ENCODE peak calls at places on chromosomes 13 and 19, in five cellular contexts. One of them, this sample, is unnamed.

GRCh38 chr13:101492251-101492910 is 39.9 kb downstream of the ITGBL1 start:
- DNase-seq in A549: no peak
- DNase-seq in endothelial cell of umbilical vein: peak; percentile 83
- DNase-seq in K562: no peak
- DNase-seq in GM12878: no peak
- DNase-seq in this sample: no peak

GRCh38 chr19:37932985-37933953 is 26.3 kb downstream of the SIPA1L3 start:
- DNase-seq in A549: peak; percentile 88
- DNase-seq in endothelial cell of umbilical vein: peak; percentile 24
- DNase-seq in K562: no peak
- DNase-seq in GM12878: no peak
- DNase-seq in this sample: peak; percentile 71

GRCh38 chr13:113630296-113630695 is 27.7 kb downstream of the ATP4B start:
- DNase-seq in A549: no peak
- DNase-seq in endothelial cell of umbilical vein: no peak
- DNase-seq in K562: no peak
- DNase-seq in GM12878: no peak
- DNase-seq in this sample: no peak

GRCh38 chr13:71626396-71626795 is 240.6 kb downstream of the DACH1 start:
- DNase-seq in A549: no peak
- DNase-seq in endothelial cell of umbilical vein: peak; percentile 33
- DNase-seq in K562: no peak
- DNase-seq in GM12878: no peak
- DNase-seq in this sample: no peak

GRCh38 chr19:6258812-6259311 is 20.9 kb downstream of the MLLT1 start:
- DNase-seq in A549: no peak
- DNase-seq in endothelial cell of umbilical vein: no peak
- DNase-seq in K562: no peak
- DNase-seq in GM12878: no peak
- DNase-seq in this sample: no peak

GRCh38 chr13:91576590-91576989 is 178.2 kb downstream of the GPC5 start:
- DNase-seq in A549: no peak
- DNase-seq in endothelial cell of umbilical vein: no peak
- DNase-seq in K562: peak; percentile 60
- DNase-seq in GM12878: no peak
- DNase-seq in this sample: peak; percentile 26

GRCh38 chr13:86188170-86188569 is 389.0 kb upstream of the SLITRK6 start:
- DNase-seq in A549: no peak
- DNase-seq in endothelial cell of umbilical vein: no peak
- DNase-seq in K562: no peak
- DNase-seq in GM12878: no peak
- DNase-seq in this sample: no peak

GRCh38 chr19:17441241-17442135 is 7.0 kb downstream of the TMEM221 start:
- DNase-seq in A549: no peak
- DNase-seq in endothelial cell of umbilical vein: peak; percentile 28
- DNase-seq in K562: peak; percentile 68
- DNase-seq in GM12878: no peak
- DNase-seq in this sample: peak; percentile 58

GRCh38 chr13:90233933-90234672 is 1113.4 kb upstream of the MIR17HG start:
- DNase-seq in A549: no peak
- DNase-seq in endothelial cell of umbilical vein: no peak
- DNase-seq in K562: no peak
- DNase-seq in GM12878: no peak
- DNase-seq in this sample: no peak

GRCh38 chr13:48570225-48570828 is 37.4 kb upstream of the RCBTB2 start:
- DNase-seq in A549: no peak
- DNase-seq in endothelial cell of umbilical vein: no peak
- DNase-seq in K562: no peak
- DNase-seq in GM12878: no peak
- DNase-seq in this sample: peak; percentile 52

GRCh38 chr13:24267283-24267682 is 42.1 kb upstream of the C1QTNF9 start:
- DNase-seq in A549: no peak
- DNase-seq in endothelial cell of umbilical vein: no peak
- DNase-seq in K562: no peak
- DNase-seq in GM12878: peak; percentile 30
- DNase-seq in this sample: no peak

GRCh38 chr19:29324717-29325116 is 111.8 kb upstream of the UQCRFS1 start:
- DNase-seq in A549: no peak
- DNase-seq in endothelial cell of umbilical vein: no peak
- DNase-seq in K562: no peak
- DNase-seq in GM12878: no peak
- DNase-seq in this sample: no peak

GRCh38 chr13:27622102-27622820 is 569 bp downstream of the POLR1D start:
- DNase-seq in A549: no peak
- DNase-seq in endothelial cell of umbilical vein: peak; percentile 52
- DNase-seq in K562: no peak
- DNase-seq in GM12878: no peak
- DNase-seq in this sample: no peak

GRCh38 chr19:17751103-17751911 is at the start of gene FCHO1:
- DNase-seq in A549: no peak
- DNase-seq in endothelial cell of umbilical vein: no peak
- DNase-seq in K562: peak; percentile 79
- DNase-seq in GM12878: peak; percentile 87
- DNase-seq in this sample: peak; percentile 96

GRCh38 chr19:1169921-1170885 is 3.9 kb downstream of the SBNO2 start:
- DNase-seq in A549: no peak
- DNase-seq in endothelial cell of umbilical vein: no peak
- DNase-seq in K562: no peak
- DNase-seq in GM12878: no peak
- DNase-seq in this sample: no peak
- TF ChIP-seq MAX in A549: no peak
- TF ChIP-seq MAX in endothelial cell of umbilical vein: no peak
- TF ChIP-seq MAX in K562: no peak
- TF ChIP-seq MAX in GM12878: no peak
- TF ChIP-seq MAX in this sample: no peak

GRCh38 chr13:45951724-45952123 is 100.2 kb upstream of the SIAH3 start:
- DNase-seq in A549: no peak
- DNase-seq in endothelial cell of umbilical vein: no peak
- DNase-seq in K562: no peak
- DNase-seq in GM12878: no peak
- DNase-seq in this sample: peak; percentile 10
- TF ChIP-seq MYC in A549: no peak
- TF ChIP-seq MYC in endothelial cell of umbilical vein: no peak
- TF ChIP-seq MYC in K562: no peak
- TF ChIP-seq MYC in GM12878: no peak
- TF ChIP-seq MYC in this sample: no peak

GRCh38 chr13:110136660-110137585 is 170.0 kb downstream of the COL4A1 start:
- DNase-seq in A549: no peak
- DNase-seq in endothelial cell of umbilical vein: no peak
- DNase-seq in K562: no peak
- DNase-seq in GM12878: no peak
- DNase-seq in this sample: peak; percentile 67

GRCh38 chr13:110138700-110139036 is 168.3 kb downstream of the COL4A1 start:
- DNase-seq in A549: peak; percentile 21
- DNase-seq in endothelial cell of umbilical vein: no peak
- DNase-seq in K562: no peak
- DNase-seq in GM12878: no peak
- DNase-seq in this sample: no peak

GRCh38 chr13:110138009-110138699 is 168.8 kb downstream of the COL4A1 start:
- DNase-seq in A549: peak; percentile 57
- DNase-seq in endothelial cell of umbilical vein: peak; percentile 74
- DNase-seq in K562: peak; percentile 21
- DNase-seq in GM12878: peak; percentile 36
- DNase-seq in this sample: peak; percentile 96

GRCh38 chr13:110135977-110136597 is 170.9 kb downstream of the COL4A1 start:
- DNase-seq in A549: no peak
- DNase-seq in endothelial cell of umbilical vein: no peak
- DNase-seq in K562: no peak
- DNase-seq in GM12878: no peak
- DNase-seq in this sample: no peak

DNA sequence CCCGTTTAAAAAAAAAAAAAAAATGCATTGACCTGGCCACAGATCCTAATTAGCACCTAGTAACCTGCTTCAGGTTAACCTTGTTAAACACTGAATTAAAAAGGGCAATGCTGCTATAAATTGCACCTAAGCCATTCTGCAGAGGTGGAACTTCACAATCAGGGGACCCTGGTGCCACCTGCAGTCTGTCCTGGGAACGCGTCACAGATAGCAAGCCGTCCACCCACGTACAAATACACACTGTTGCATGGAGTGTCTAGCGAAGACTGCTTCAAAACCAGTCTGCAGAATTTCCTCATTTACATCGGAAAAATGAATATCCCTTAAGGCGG is 169.3 kb downstream of the COL4A1 start:
- DNase-seq in A549: peak; percentile 56
- DNase-seq in endothelial cell of umbilical vein: no peak
- DNase-seq in K562: peak; percentile 14
- DNase-seq in GM12878: no peak
- DNase-seq in this sample: no peak
- TF ChIP-seq CTCF in A549: peak; percentile 51
- TF ChIP-seq CTCF in endothelial cell of umbilical vein: peak; percentile 35
- TF ChIP-seq CTCF in K562: peak; percentile 22
- TF ChIP-seq CTCF in GM12878: peak; percentile 56
- TF ChIP-seq CTCF in this sample: peak; percentile 55

GRCh38 chr19:31128291-31128690 is 220.9 kb downstream of the TSHZ3 start:
- DNase-seq in A549: no peak
- DNase-seq in endothelial cell of umbilical vein: no peak
- DNase-seq in K562: no peak
- DNase-seq in GM12878: no peak
- DNase-seq in this sample: no peak
- TF ChIP-seq MAX in A549: no peak
- TF ChIP-seq MAX in endothelial cell of umbilical vein: no peak
- TF ChIP-seq MAX in K562: no peak
- TF ChIP-seq MAX in GM12878: no peak
- TF ChIP-seq MAX in this sample: no peak

GRCh38 chr13:108361769-108362168 is 92.3 kb downstream of the TNFSF13B start:
- DNase-seq in A549: no peak
- DNase-seq in endothelial cell of umbilical vein: no peak
- DNase-seq in K562: no peak
- DNase-seq in GM12878: no peak
- DNase-seq in this sample: no peak

GRCh38 chr13:108365255-108365654 is 95.7 kb downstream of the TNFSF13B start:
- DNase-seq in A549: no peak
- DNase-seq in endothelial cell of umbilical vein: no peak
- DNase-seq in K562: no peak
- DNase-seq in GM12878: no peak
- DNase-seq in this sample: no peak

GRCh38 chr13:108360139-108360538 is 90.6 kb downstream of the TNFSF13B start:
- DNase-seq in A549: no peak
- DNase-seq in endothelial cell of umbilical vein: no peak
- DNase-seq in K562: no peak
- DNase-seq in GM12878: no peak
- DNase-seq in this sample: peak; percentile 56

GRCh38 chr13:108368240-108368898 is 98.9 kb downstream of the TNFSF13B start:
- DNase-seq in A549: no peak
- DNase-seq in endothelial cell of umbilical vein: no peak
- DNase-seq in K562: no peak
- DNase-seq in GM12878: no peak
- DNase-seq in this sample: peak; percentile 32

GRCh38 chr13:108363651-108364050 is 94.1 kb downstream of the TNFSF13B start:
- DNase-seq in A549: no peak
- DNase-seq in endothelial cell of umbilical vein: no peak
- DNase-seq in K562: no peak
- DNase-seq in GM12878: no peak
- DNase-seq in this sample: peak; percentile 42
- TF ChIP-seq MYC in A549: no peak
- TF ChIP-seq MYC in endothelial cell of umbilical vein: no peak
- TF ChIP-seq MYC in K562: no peak
- TF ChIP-seq MYC in GM12878: no peak
- TF ChIP-seq MYC in this sample: no peak

DNA sequence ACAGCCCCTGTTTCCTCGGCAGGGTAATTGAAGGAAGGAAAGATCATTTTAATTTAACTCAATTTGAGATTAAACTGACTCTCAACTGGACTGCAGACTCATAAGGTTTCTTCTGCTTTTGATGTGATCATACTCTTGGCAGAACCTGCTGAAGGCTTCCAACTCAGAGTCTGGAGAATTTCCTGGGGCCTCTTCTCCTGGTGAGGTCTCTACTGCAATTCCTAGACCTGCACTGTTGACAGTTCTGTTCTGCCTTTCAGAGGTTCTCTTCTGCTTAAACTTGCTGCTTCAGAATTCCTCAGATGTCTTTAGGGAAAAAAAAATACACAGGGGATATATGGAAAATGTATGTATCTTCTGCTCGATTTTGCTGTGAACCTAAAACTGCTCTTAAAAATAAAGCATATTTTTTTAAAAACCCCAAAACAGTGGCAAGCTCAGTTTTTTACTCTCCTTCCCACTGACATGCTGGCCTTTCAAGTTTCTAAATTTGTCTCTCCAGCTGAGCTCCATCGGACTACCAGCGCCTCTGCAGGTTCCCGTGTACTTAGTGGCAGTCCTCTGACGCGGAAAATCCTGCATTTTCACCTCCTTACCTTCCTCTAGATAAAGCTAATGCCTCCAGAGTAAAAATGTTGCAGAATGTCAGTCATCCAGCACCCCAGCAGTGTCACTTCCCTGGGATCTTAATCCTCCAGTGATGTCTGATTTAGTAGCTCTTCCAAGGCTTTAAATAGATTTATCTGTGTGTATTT is 733.5 kb upstream of the SGCG start:
- DNase-seq in A549: no peak
- DNase-seq in endothelial cell of umbilical vein: no peak
- DNase-seq in K562: no peak
- DNase-seq in GM12878: no peak
- DNase-seq in this sample: no peak
- TF ChIP-seq CTCF in A549: no peak
- TF ChIP-seq CTCF in endothelial cell of umbilical vein: no peak
- TF ChIP-seq CTCF in K562: no peak
- TF ChIP-seq CTCF in GM12878: no peak
- TF ChIP-seq CTCF in this sample: no peak

GRCh38 chr13:39770514-39770913 is 115.1 kb downstream of the COG6 start:
- DNase-seq in A549: no peak
- DNase-seq in endothelial cell of umbilical vein: no peak
- DNase-seq in K562: no peak
- DNase-seq in GM12878: no peak
- DNase-seq in this sample: no peak

GRCh38 chr13:39766464-39767167 is 111.2 kb downstream of the COG6 start:
- DNase-seq in A549: no peak
- DNase-seq in endothelial cell of umbilical vein: no peak
- DNase-seq in K562: no peak
- DNase-seq in GM12878: no peak
- DNase-seq in this sample: no peak

GRCh38 chr13:39768962-39769361 is 113.5 kb downstream of the COG6 start:
- DNase-seq in A549: no peak
- DNase-seq in endothelial cell of umbilical vein: no peak
- DNase-seq in K562: no peak
- DNase-seq in GM12878: no peak
- DNase-seq in this sample: no peak

GRCh38 chr13:39767791-39768564 is 112.5 kb downstream of the COG6 start:
- DNase-seq in A549: no peak
- DNase-seq in endothelial cell of umbilical vein: no peak
- DNase-seq in K562: no peak
- DNase-seq in GM12878: no peak
- DNase-seq in this sample: peak; percentile 12

GRCh38 chr13:39765801-39766463 is 110.5 kb downstream of the COG6 start:
- DNase-seq in A549: no peak
- DNase-seq in endothelial cell of umbilical vein: peak; percentile 61
- DNase-seq in K562: no peak
- DNase-seq in GM12878: no peak
- DNase-seq in this sample: peak; percentile 16
- TF ChIP-seq MAX in A549: no peak
- TF ChIP-seq MAX in endothelial cell of umbilical vein: no peak
- TF ChIP-seq MAX in K562: no peak
- TF ChIP-seq MAX in GM12878: no peak
- TF ChIP-seq MAX in this sample: no peak